ENCODE peak calls at places on chromosomes 3 and 15, in nine cellular contexts. X is iPS-NIHi11; R is HT1080; J is activated gamma-delta T cell treated with anti-CD3 and anti-CD28 coated beads, Interleukin-2, amount 50 U/mL, for 16 hours; A is stromal cell of bone marrow; C is AG08395; B is omental fat pad; W is posterior cingulate gyrus; Y is aorta. L is an unnamed sample.

GRCh38 chr3:28853830-28854229 is 427.0 kb upstream of the RBMS3 start:
- DNase-seq in X (no peak), R (peak), J (no peak), A (no peak), C (no peak), B (no peak), W (no peak), Y (no peak), L (no peak)

GRCh38 chr3:186067360-186068242 is 41.3 kb downstream of the ETV5 start:
- DNase-seq in X (no peak), R (no peak), J (no peak), A (no peak), C (no peak), B (no peak), W (no peak), Y (no peak), L (no peak)

GRCh38 chr15:80560601-80561025 is 134.5 kb upstream of the ABHD17C start:
- DNase-seq in X (no peak), R (no peak), J (no peak), A (no peak), C (no peak), B (no peak), W (no peak), Y (no peak), L (no peak)

GRCh38 chr15:48058371-48058770 is 62.4 kb upstream of the SLC24A5 start:
- DNase-seq in X (no peak), R (no peak), J (no peak), A (no peak), C (no peak), B (no peak), W (no peak), Y (no peak), L (no peak)

GRCh38 chr3:159565313-159565712 is 423.3 kb upstream of the IL12A start:
- DNase-seq in X (no peak), R (no peak), J (no peak), A (no peak), C (no peak), B (no peak), W (no peak), Y (no peak), L (no peak)

GRCh38 chr15:74780983-74781672 is 752 bp upstream of the CSK start:
- DNase-seq in X (no peak), R (no peak), J (no peak), A (no peak), C (no peak), B (no peak), W (no peak), Y (no peak), L (no peak)

GRCh38 chr3:179449621-179450020 is 1.6 kb downstream of the GNB4 start:
- DNase-seq in X (no peak), R (no peak), J (no peak), A (peak), C (no peak), B (no peak), W (no peak), Y (no peak), L (peak)

GRCh38 chr3:23435904-23436303 is 232.8 kb downstream of the UBE2E2 start:
- DNase-seq in X (no peak), R (no peak), J (no peak), A (no peak), C (no peak), B (no peak), W (no peak), Y (no peak), L (no peak)

GRCh38 chr3:71395927-71396695 is 187.4 kb downstream of the FOXP1 start:
- DNase-seq in X (no peak), R (peak), J (no peak), A (peak), C (peak), B (no peak), W (no peak), Y (no peak), L (peak)

L was measured in GM03348.